ENCODE peak calls at places on chromosomes 13 and 19, in eight cellular contexts. R is SK-N-MC; C is A673; H is NCI-H510A; N is stimulated activated CD4-positive, alpha-beta T cell treated with anti-CD3 and anti-CD28 coated beads, Interleukin-15, amount 100 ng/mL, for 1 hour; K is T1000; B is foreskin fibroblast; Q is cardiac fibroblast. Y is an unnamed sample.

GRCh38 chr13:112699318-112699918 is 9.6 kb downstream of the ATP11A start:
- DNase-seq in H (no peak), C (no peak), B (no peak), K (no peak), N (no peak), R (no peak), Q (no peak), Y (no peak)

GRCh38 chr13:33799950-33800592 is 17.9 kb upstream of the RFC3 start:
- DNase-seq in N (no peak), K (no peak), H (no peak), Q (peak), C (peak), B (peak), R (no peak), Y (peak)

GRCh38 chr13:34578471-34578870 is 363.6 kb upstream of the NBEA start:
- DNase-seq in R (no peak), B (peak), Q (peak), N (no peak), C (no peak), H (no peak), K (no peak), Y (no peak)

GRCh38 chr13:33615436-33615835 is 202.5 kb upstream of the RFC3 start:
- DNase-seq in R (no peak), H (no peak), Q (no peak), N (no peak), C (no peak), K (no peak), B (no peak), Y (no peak)

GRCh38 chr19:29267701-29268100 is 54.8 kb upstream of the UQCRFS1 start:
- DNase-seq in R (no peak), Q (no peak), C (no peak), N (no peak), H (no peak), K (no peak), B (no peak), Y (no peak)

GRCh38 chr13:105142556-105142955 is 1392.9 kb downstream of the EFNB2 start:
- DNase-seq in Q (no peak), B (no peak), R (no peak), H (no peak), C (no peak), N (no peak), K (no peak), Y (no peak)

GRCh38 chr13:40230833-40231266 is 435.6 kb downstream of the FOXO1 start:
- DNase-seq in C (no peak), N (no peak), Q (peak), R (no peak), H (no peak), B (peak), K (no peak), Y (peak)

GRCh38 chr13:105974380-105974779 is 561.1 kb downstream of the EFNB2 start:
- DNase-seq in H (no peak), B (no peak), R (no peak), Q (no peak), C (no peak), K (no peak), N (no peak), Y (no peak)

GRCh38 chr13:59970847-59971246 is 192.9 kb downstream of the DIAPH3 start:
- DNase-seq in K (no peak), Q (no peak), N (no peak), H (no peak), B (no peak), R (no peak), C (no peak), Y (no peak)

GRCh38 chr19:43444531-43445340 is 20.7 kb downstream of the LYPD3 start:
- DNase-seq in H (no peak), N (no peak), R (no peak), K (no peak), C (no peak), Q (no peak), B (no peak), Y (peak)

Y was measured in NB4.